ENCODE peak calls at places on chromosome 5, in five cellular contexts. One of them, this sample, is unnamed.

GRCh38 chr5:153816870-153817269 is 221.8 kb downstream of the FAM114A2 start:
- DNase-seq in activated T-cell treated with anti-CD3 and anti-CD28 coated beads, Interleukin-2, amount 50 U/mL, for 72 hours: no peak
- DNase-seq in AG20443: no peak
- DNase-seq in heart right ventricle: no peak
- DNase-seq in Ammon's horn: no peak
- DNase-seq in this sample: no peak

GRCh38 chr5:112738180-112738560 is 485 bp downstream of the APC start:
- DNase-seq in activated T-cell treated with anti-CD3 and anti-CD28 coated beads, Interleukin-2, amount 50 U/mL, for 72 hours: peak; percentile 1
- DNase-seq in AG20443: peak; percentile 11
- DNase-seq in heart right ventricle: no peak
- DNase-seq in Ammon's horn: peak; percentile 78
- DNase-seq in this sample: peak; percentile 90

GRCh38 chr5:171422902-171423663 is 3.6 kb downstream of the FGF18 start:
- DNase-seq in activated T-cell treated with anti-CD3 and anti-CD28 coated beads, Interleukin-2, amount 50 U/mL, for 72 hours: no peak
- DNase-seq in AG20443: no peak
- DNase-seq in heart right ventricle: peak; percentile 45
- DNase-seq in Ammon's horn: no peak
- DNase-seq in this sample: no peak

GRCh38 chr5:54491326-54491725 is 26.2 kb upstream of the SNX18 start:
- DNase-seq in activated T-cell treated with anti-CD3 and anti-CD28 coated beads, Interleukin-2, amount 50 U/mL, for 72 hours: no peak
- DNase-seq in AG20443: no peak
- DNase-seq in heart right ventricle: no peak
- DNase-seq in Ammon's horn: no peak
- DNase-seq in this sample: no peak

GRCh38 chr5:1553642-1554409 is 30.1 kb upstream of the LPCAT1 start:
- DNase-seq in activated T-cell treated with anti-CD3 and anti-CD28 coated beads, Interleukin-2, amount 50 U/mL, for 72 hours: no peak
- DNase-seq in AG20443: peak; percentile 7
- DNase-seq in heart right ventricle: no peak
- DNase-seq in Ammon's horn: peak; percentile 1
- DNase-seq in this sample: no peak

GRCh38 chr5:140725799-140726471 is 25.7 kb downstream of the ZMAT2 start:
- DNase-seq in activated T-cell treated with anti-CD3 and anti-CD28 coated beads, Interleukin-2, amount 50 U/mL, for 72 hours: peak; percentile 84
- DNase-seq in AG20443: peak; percentile 79
- DNase-seq in heart right ventricle: peak; percentile 37
- DNase-seq in Ammon's horn: no peak
- DNase-seq in this sample: peak; percentile 38

GRCh38 chr5:37696190-37697021 is 143.4 kb downstream of the GDNF start:
- DNase-seq in activated T-cell treated with anti-CD3 and anti-CD28 coated beads, Interleukin-2, amount 50 U/mL, for 72 hours: no peak
- DNase-seq in AG20443: peak; percentile 44
- DNase-seq in heart right ventricle: no peak
- DNase-seq in Ammon's horn: no peak
- DNase-seq in this sample: no peak

GRCh38 chr5:36066001-36066539 is 612 bp downstream of the UGT3A2 start:
- DNase-seq in activated T-cell treated with anti-CD3 and anti-CD28 coated beads, Interleukin-2, amount 50 U/mL, for 72 hours: no peak
- DNase-seq in AG20443: no peak
- DNase-seq in heart right ventricle: no peak
- DNase-seq in Ammon's horn: no peak
- DNase-seq in this sample: no peak

GRCh38 chr5:7705261-7705660 is 145.7 kb downstream of the CFAP90 start:
- DNase-seq in activated T-cell treated with anti-CD3 and anti-CD28 coated beads, Interleukin-2, amount 50 U/mL, for 72 hours: no peak
- DNase-seq in AG20443: no peak
- DNase-seq in heart right ventricle: no peak
- DNase-seq in Ammon's horn: no peak
- DNase-seq in this sample: no peak

GRCh38 chr5:158313027-158313738 is 454.2 kb upstream of the CLINT1 start:
- DNase-seq in activated T-cell treated with anti-CD3 and anti-CD28 coated beads, Interleukin-2, amount 50 U/mL, for 72 hours: no peak
- DNase-seq in AG20443: no peak
- DNase-seq in heart right ventricle: no peak
- DNase-seq in Ammon's horn: no peak
- DNase-seq in this sample: peak; percentile 6

GRCh38 chr5:158992104-158992740 is 107.5 kb downstream of the EBF1 start:
- DNase-seq in activated T-cell treated with anti-CD3 and anti-CD28 coated beads, Interleukin-2, amount 50 U/mL, for 72 hours: no peak
- DNase-seq in AG20443: no peak
- DNase-seq in heart right ventricle: no peak
- DNase-seq in Ammon's horn: no peak
- DNase-seq in this sample: no peak

GRCh38 chr5:55865831-55866230 is 14.7 kb downstream of the IL31RA start:
- DNase-seq in activated T-cell treated with anti-CD3 and anti-CD28 coated beads, Interleukin-2, amount 50 U/mL, for 72 hours: no peak
- DNase-seq in AG20443: peak; percentile 40
- DNase-seq in heart right ventricle: no peak
- DNase-seq in Ammon's horn: no peak
- DNase-seq in this sample: no peak

GRCh38 chr5:180818275-180818674 is 15.7 kb upstream of the MGAT1 start:
- DNase-seq in activated T-cell treated with anti-CD3 and anti-CD28 coated beads, Interleukin-2, amount 50 U/mL, for 72 hours: no peak
- DNase-seq in AG20443: no peak
- DNase-seq in heart right ventricle: no peak
- DNase-seq in Ammon's horn: no peak
- DNase-seq in this sample: no peak

GRCh38 chr5:80701597-80701996 is 46.8 kb upstream of the DHFR start:
- DNase-seq in activated T-cell treated with anti-CD3 and anti-CD28 coated beads, Interleukin-2, amount 50 U/mL, for 72 hours: no peak
- DNase-seq in AG20443: no peak
- DNase-seq in heart right ventricle: no peak
- DNase-seq in Ammon's horn: no peak
- DNase-seq in this sample: no peak

GRCh38 chr5:1763548-1763911 is 36.1 kb downstream of the MRPL36 start:
- DNase-seq in activated T-cell treated with anti-CD3 and anti-CD28 coated beads, Interleukin-2, amount 50 U/mL, for 72 hours: peak; percentile 47
- DNase-seq in AG20443: peak; percentile 94
- DNase-seq in heart right ventricle: peak; percentile 19
- DNase-seq in Ammon's horn: no peak
- DNase-seq in this sample: peak; percentile 16

GRCh38 chr5:175226506-175226905 is 217.5 kb downstream of the DRD1 start:
- DNase-seq in activated T-cell treated with anti-CD3 and anti-CD28 coated beads, Interleukin-2, amount 50 U/mL, for 72 hours: no peak
- DNase-seq in AG20443: no peak
- DNase-seq in heart right ventricle: no peak
- DNase-seq in Ammon's horn: no peak
- DNase-seq in this sample: no peak

GRCh38 chr5:110880413-110880812 is 141.6 kb downstream of the SLC25A46 start:
- DNase-seq in activated T-cell treated with anti-CD3 and anti-CD28 coated beads, Interleukin-2, amount 50 U/mL, for 72 hours: no peak
- DNase-seq in AG20443: no peak
- DNase-seq in heart right ventricle: peak; percentile 15
- DNase-seq in Ammon's horn: no peak
- DNase-seq in this sample: no peak

GRCh38 chr5:902129-902916 is 9.6 kb downstream of the TRIP13 start:
- DNase-seq in activated T-cell treated with anti-CD3 and anti-CD28 coated beads, Interleukin-2, amount 50 U/mL, for 72 hours: no peak
- DNase-seq in AG20443: no peak
- DNase-seq in heart right ventricle: no peak
- DNase-seq in Ammon's horn: no peak
- DNase-seq in this sample: no peak

GRCh38 chr5:58410441-58410840 is 49.4 kb downstream of the PLK2 start:
- DNase-seq in activated T-cell treated with anti-CD3 and anti-CD28 coated beads, Interleukin-2, amount 50 U/mL, for 72 hours: no peak
- DNase-seq in AG20443: peak; percentile 53
- DNase-seq in heart right ventricle: peak; percentile 13
- DNase-seq in Ammon's horn: no peak
- DNase-seq in this sample: peak; percentile 6

GRCh38 chr5:81068635-81069034 is 108.5 kb downstream of the RASGRF2 start:
- DNase-seq in activated T-cell treated with anti-CD3 and anti-CD28 coated beads, Interleukin-2, amount 50 U/mL, for 72 hours: no peak
- DNase-seq in AG20443: no peak
- DNase-seq in heart right ventricle: no peak
- DNase-seq in Ammon's horn: no peak
- DNase-seq in this sample: no peak

GRCh38 chr5:17223375-17224185 is 6.1 kb downstream of the BASP1 start:
- DNase-seq in activated T-cell treated with anti-CD3 and anti-CD28 coated beads, Interleukin-2, amount 50 U/mL, for 72 hours: no peak
- DNase-seq in AG20443: no peak
- DNase-seq in heart right ventricle: no peak
- DNase-seq in Ammon's horn: no peak
- DNase-seq in this sample: no peak

GRCh38 chr5:152542741-152543140 is 137.7 kb upstream of the NMUR2 start:
- DNase-seq in activated T-cell treated with anti-CD3 and anti-CD28 coated beads, Interleukin-2, amount 50 U/mL, for 72 hours: no peak
- DNase-seq in AG20443: no peak
- DNase-seq in heart right ventricle: no peak
- DNase-seq in Ammon's horn: no peak
- DNase-seq in this sample: no peak

GRCh38 chr5:159951387-159951786 is 35.1 kb downstream of the ADRA1B start:
- DNase-seq in activated T-cell treated with anti-CD3 and anti-CD28 coated beads, Interleukin-2, amount 50 U/mL, for 72 hours: no peak
- DNase-seq in AG20443: no peak
- DNase-seq in heart right ventricle: no peak
- DNase-seq in Ammon's horn: no peak
- DNase-seq in this sample: no peak

GRCh38 chr5:79416499-79416898 is 97.4 kb downstream of the HOMER1 start:
- DNase-seq in activated T-cell treated with anti-CD3 and anti-CD28 coated beads, Interleukin-2, amount 50 U/mL, for 72 hours: no peak
- DNase-seq in AG20443: peak; percentile 44
- DNase-seq in heart right ventricle: no peak
- DNase-seq in Ammon's horn: peak; percentile 7
- DNase-seq in this sample: peak; percentile 26

GRCh38 chr5:91119941-91120850 is 262.9 kb downstream of the ARRDC3 start:
- DNase-seq in activated T-cell treated with anti-CD3 and anti-CD28 coated beads, Interleukin-2, amount 50 U/mL, for 72 hours: no peak
- DNase-seq in AG20443: no peak
- DNase-seq in heart right ventricle: no peak
- DNase-seq in Ammon's horn: no peak
- DNase-seq in this sample: no peak

GRCh38 chr5:35789732-35790461 is 66.8 kb upstream of the IL7R start:
- DNase-seq in activated T-cell treated with anti-CD3 and anti-CD28 coated beads, Interleukin-2, amount 50 U/mL, for 72 hours: no peak
- DNase-seq in AG20443: peak; percentile 18
- DNase-seq in heart right ventricle: no peak
- DNase-seq in Ammon's horn: no peak
- DNase-seq in this sample: no peak

GRCh38 chr5:53362521-53362941 is 117.9 kb upstream of the FST start:
- DNase-seq in activated T-cell treated with anti-CD3 and anti-CD28 coated beads, Interleukin-2, amount 50 U/mL, for 72 hours: no peak
- DNase-seq in AG20443: peak; percentile 71
- DNase-seq in heart right ventricle: peak; percentile 26
- DNase-seq in Ammon's horn: no peak
- DNase-seq in this sample: no peak

GRCh38 chr5:168691891-168692290 is 112.7 kb upstream of the PANK3 start:
- DNase-seq in activated T-cell treated with anti-CD3 and anti-CD28 coated beads, Interleukin-2, amount 50 U/mL, for 72 hours: no peak
- DNase-seq in AG20443: no peak
- DNase-seq in heart right ventricle: no peak
- DNase-seq in Ammon's horn: no peak
- DNase-seq in this sample: no peak

This sample was measured in pons.